ENCODE peak calls at places on chromosomes 5 and 9, in six cellular contexts. O is Panc1; W is cardiac muscle cell; Q is fibroblast of the aortic adventitia; U is CD8-positive, alpha-beta T cell; H is bronchial epithelial cell. B is an unnamed sample.

GRCh38 chr5:107698286-107698685 is 27.5 kb upstream of the EFNA5 start:
- DNase-seq in O (no peak), W (no peak), Q (peak), U (no peak), H (peak), B (peak)

GRCh38 chr9:91059713-91060112 is 258.1 kb downstream of the SYK start:
- DNase-seq in O (no peak), W (no peak), Q (no peak), U (no peak), H (peak), B (peak)

GRCh38 chr5:67393211-67393610 is 196.6 kb upstream of the CD180 start:
- DNase-seq in O (no peak), W (no peak), Q (no peak), U (no peak), H (no peak), B (no peak)

GRCh38 chr9:95373765-95374435 is 56.4 kb upstream of the FANCC start:
- DNase-seq in O (no peak), W (no peak), Q (no peak), U (no peak), H (no peak), B (no peak)

GRCh38 chr9:128001411-128002298 is 20.9 kb upstream of the EEIG1 start:
- DNase-seq in O (no peak), W (peak), Q (peak), U (no peak), H (peak), B (peak)

GRCh38 chr5:154642499-154643245 is 112.5 kb upstream of the LARP1 start:
- DNase-seq in O (no peak), W (peak), Q (peak), U (no peak), H (peak), B (peak)

GRCh38 chr5:594241-594860 is 17.8 kb upstream of the CEP72 start:
- DNase-seq in O (no peak), W (no peak), Q (no peak), U (no peak), H (no peak), B (no peak)

GRCh38 chr9:94697972-94698581 is 28.4 kb upstream of the AOPEP start:
- DNase-seq in O (no peak), W (peak), Q (peak), U (no peak), H (peak), B (peak)

GRCh38 chr9:8762676-8763075 is 963.1 kb upstream of the DMAC1 start:
- DNase-seq in O (no peak), W (no peak), Q (no peak), U (no peak), H (no peak), B (no peak)
- TF ChIP-seq CTCF in O (no peak), W (no peak), Q (no peak), U (no peak), H (no peak), B (no peak)

DNA sequence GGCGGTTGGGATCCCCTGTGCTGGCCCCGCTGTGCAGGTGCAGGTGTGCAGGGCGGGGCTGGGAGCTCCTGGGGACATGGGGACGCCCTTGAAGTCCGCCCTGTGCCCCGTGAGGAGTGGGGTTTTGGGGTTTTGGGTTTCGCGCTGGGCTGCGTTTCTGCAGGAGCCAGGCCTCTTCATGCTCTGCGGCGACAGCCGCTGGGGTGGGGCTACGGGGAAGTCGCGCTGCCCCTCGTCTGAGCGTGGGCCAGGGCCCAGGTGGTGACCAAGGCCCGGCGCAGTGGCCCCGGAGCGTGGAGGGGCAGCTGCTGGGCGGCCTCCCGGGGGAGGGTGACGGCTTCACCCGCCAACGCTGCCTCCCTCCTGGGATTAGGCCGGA is 47.8 kb upstream of the IRX4 start:
- DNase-seq in O (no peak), W (no peak), Q (no peak), U (no peak), H (no peak), B (no peak)
- H3K4me3 ChIP-seq in O (no peak), W (no peak), Q (no peak), U (no peak), H (peak), B (no peak)

GRCh38 chr9:20623021-20623747 is 885 bp upstream of the MLLT3 start:
- DNase-seq in O (no peak), W (no peak), Q (no peak), U (peak), H (no peak), B (no peak)
- TF ChIP-seq CTCF in O (no peak), W (no peak), Q (peak), U (no peak), H (no peak), B (no peak)

DNA sequence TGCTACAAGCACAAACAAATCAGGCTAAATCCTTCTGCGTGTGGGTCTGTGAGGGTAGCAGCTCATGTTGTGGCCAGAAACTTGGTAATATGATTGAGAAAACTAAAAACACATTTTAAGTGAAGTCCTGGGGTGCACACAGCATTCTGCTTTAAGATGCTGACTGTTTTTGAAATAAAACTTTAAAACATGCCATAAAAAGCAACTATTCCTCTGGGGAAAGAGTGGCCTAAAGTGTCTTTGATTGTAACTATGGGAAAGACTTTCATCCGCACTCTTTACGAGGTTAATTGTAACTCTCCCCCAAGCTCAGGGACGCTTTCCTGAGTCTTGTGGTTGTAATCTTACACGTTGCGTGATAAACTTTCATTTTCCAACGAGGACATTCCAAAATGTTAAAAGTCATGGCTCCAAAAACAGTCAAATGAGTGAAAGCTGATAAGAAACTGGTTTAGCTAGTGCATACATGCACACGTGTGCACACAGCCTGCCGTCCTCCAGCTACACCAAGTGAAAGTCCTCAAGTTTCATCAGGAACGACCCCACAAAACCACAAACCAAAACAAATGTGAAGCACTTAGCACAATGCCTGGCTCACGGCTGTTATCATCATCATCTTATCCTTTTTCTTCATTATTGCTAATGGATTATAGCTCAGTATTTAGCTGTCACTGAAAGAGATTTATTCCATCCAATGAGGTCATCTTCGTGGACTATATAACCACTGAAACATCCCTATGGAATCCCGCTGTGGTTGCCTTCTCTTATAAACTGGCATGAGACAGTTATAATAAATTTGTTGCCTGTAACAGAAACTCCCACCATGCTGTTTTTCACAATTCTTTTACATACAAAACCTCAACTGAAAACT is 56.4 kb downstream of the SAXO1 start:
- DNase-seq in O (no peak), W (peak), Q (peak), U (no peak), H (peak), B (peak)
- H3K4me3 ChIP-seq in O (no peak), W (no peak), Q (peak), U (no peak), H (no peak), B (no peak)

GRCh38 chr5:113487411-113487778 is 858 bp downstream of the MCC start:
- DNase-seq in O (no peak), W (peak), Q (peak), U (no peak), H (peak), B (peak)
- TF ChIP-seq CTCF in O (no peak), W (no peak), Q (no peak), U (no peak), H (no peak), B (no peak)

GRCh38 chr9:131439224-131439623 is 45.3 kb downstream of the PRRC2B start:
- DNase-seq in O (no peak), W (no peak), Q (no peak), U (no peak), H (no peak), B (no peak)
- H3K4me3 ChIP-seq in O (no peak), W (no peak), Q (no peak), U (no peak), H (no peak), B (no peak)

B was measured in astrocyte of the spinal cord.